ENCODE peak calls at places on chromosomes 7 and 10, in eight cellular contexts. A is fibroblast of lung; T is CD4-positive, CD25-positive, alpha-beta regulatory T cell; H is SJSA1; U is psoas muscle; E is stomach; F is body of pancreas; O is mammary epithelial cell. K is an unnamed sample.
A peak's percentile ranks its signal among the peaks of the same experiment; 100 is the strongest.

GRCh38 chr7:155586843-155587440 is 40.6 kb upstream of the CNPY1 start:
- DNase-seq in A (no peak), T (no peak), H (no peak), U (no peak), E (no peak), F (no peak), O (no peak), K (no peak)

GRCh38 chr10:16867556-16867955 is 50.3 kb upstream of the RSU1 start:
- DNase-seq in A (peak; percentile 94), T (no peak), H (peak; percentile 75), U (no peak), E (no peak), F (no peak), O (peak; percentile 50), K (peak; percentile 13)

GRCh38 chr10:133215586-133215985 is 14.4 kb upstream of the UTF1 start:
- DNase-seq in A (no peak), T (no peak), H (no peak), U (peak; percentile 38), E (no peak), F (no peak), O (no peak), K (no peak)

GRCh38 chr7:134897936-134898335 is 88.4 kb upstream of the AGBL3 start:
- DNase-seq in A (no peak), T (no peak), H (no peak), U (no peak), E (no peak), F (no peak), O (no peak), K (no peak)

GRCh38 chr7:19128856-19129255 is 11.4 kb upstream of the TWIST1 start:
- DNase-seq in A (no peak), T (no peak), H (peak; percentile 84), U (no peak), E (no peak), F (no peak), O (no peak), K (no peak)

GRCh38 chr7:107396081-107396480 is 73.8 kb upstream of the GPR22 start:
- DNase-seq in A (no peak), T (no peak), H (no peak), U (no peak), E (no peak), F (no peak), O (no peak), K (no peak)

GRCh38 chr10:84348431-84348830 is 20.0 kb downstream of the CCSER2 start:
- DNase-seq in A (peak; percentile 85), T (no peak), H (peak; percentile 80), U (no peak), E (no peak), F (no peak), O (no peak), K (no peak)

GRCh38 chr10:114061148-114061547 is 17.5 kb downstream of the ADRB1 start:
- DNase-seq in A (no peak), T (no peak), H (no peak), U (no peak), E (no peak), F (no peak), O (peak; percentile 95), K (no peak)

GRCh38 chr10:62390497-62391176 is 16.5 kb downstream of the ZNF365 start:
- DNase-seq in A (no peak), T (no peak), H (no peak), U (no peak), E (no peak), F (no peak), O (no peak), K (no peak)

GRCh38 chr7:83957333-83957732 is 237.3 kb downstream of the SEMA3A start:
- DNase-seq in A (no peak), T (no peak), H (no peak), U (no peak), E (no peak), F (no peak), O (no peak), K (no peak)

GRCh38 chr7:24965831-24966708 is 13.9 kb downstream of the OSBPL3 start:
- DNase-seq in A (peak; percentile 65), T (no peak), H (peak; percentile 14), U (no peak), E (no peak), F (no peak), O (peak; percentile 76), K (no peak)

GRCh38 chr10:46264737-46265368 is 21.9 kb upstream of the ANTXRL start:
- DNase-seq in A (no peak), T (no peak), H (no peak), U (no peak), E (peak; percentile 18), F (no peak), O (no peak), K (no peak)

GRCh38 chr7:7054252-7054830 is 128.0 kb upstream of the C1GALT1 start:
- DNase-seq in A (no peak), T (no peak), H (no peak), U (no peak), E (no peak), F (no peak), O (no peak), K (no peak)

GRCh38 chr7:87475359-87476178 is at the start of gene ABCB4:
- DNase-seq in A (peak; percentile 22), T (no peak), H (peak; percentile 68), U (peak; percentile 63), E (no peak), F (no peak), O (no peak), K (peak; percentile 66)

GRCh38 chr10:113780681-113781250 is 29.3 kb downstream of the PLEKHS1 start:
- DNase-seq in A (no peak), T (no peak), H (no peak), U (no peak), E (no peak), F (no peak), O (no peak), K (no peak)

GRCh38 chr7:155305251-155305904 is 7.7 kb downstream of the INSIG1 start:
- DNase-seq in A (no peak), T (no peak), H (no peak), U (no peak), E (no peak), F (no peak), O (no peak), K (no peak)

GRCh38 chr10:34768261-34768971 is 46.7 kb downstream of the PARD3 start:
- DNase-seq in A (peak; percentile 66), T (no peak), H (no peak), U (peak; percentile 91), E (peak; percentile 89), F (peak; percentile 89), O (peak; percentile 75), K (no peak)
- H3K4me3 ChIP-seq in A (no peak overlapping the region), T (no peak overlapping the region), H (no peak overlapping the region), U (peak overlapping the region; percentile 50), E (no peak overlapping the region), F (no peak overlapping the region), O (peak overlapping the region; percentile 9), K (no peak overlapping the region)

GRCh38 chr7:140674899-140675701 is 2.4 kb downstream of the ADCK2 start:
- DNase-seq in A (peak; percentile 41), T (no peak), H (peak; percentile 29), U (no peak), E (no peak), F (peak; percentile 22), O (no peak), K (peak; percentile 77)
- H3K36me3 ChIP-seq in A (peaks cover 2% of the 10 kb centered on the region), T (peaks cover 8% of the 10 kb centered on the region), H (no peaks in the 10 kb centered on the region), U (peaks cover 11% of the 10 kb centered on the region), E (peaks cover 32% of the 10 kb centered on the region), F (no peaks in the 10 kb centered on the region), O (no peaks in the 10 kb centered on the region), K (peaks cover under 1% of the 10 kb centered on the region)

GRCh38 chr10:100742936-100743335 is 2.4 kb upstream of the PAX2 start:
- DNase-seq in A (no peak), T (no peak), H (no peak), U (no peak), E (no peak), F (no peak), O (no peak), K (peak; percentile 35)

GRCh38 chr10:100745882-100746412 is 565 bp downstream of the PAX2 start:
- DNase-seq in A (no peak), T (no peak), H (no peak), U (no peak), E (no peak), F (no peak), O (no peak), K (peak; percentile 89)

GRCh38 chr10:100744980-100745881 is at the start of gene PAX2:
- DNase-seq in A (no peak), T (no peak), H (no peak), U (no peak), E (no peak), F (no peak), O (no peak), K (peak; percentile 95)

GRCh38 chr10:100743626-100744135 is 1.7 kb upstream of the PAX2 start:
- DNase-seq in A (peak; percentile 44), T (no peak), H (no peak), U (no peak), E (peak; percentile 52), F (peak; percentile 69), O (peak; percentile 41), K (peak; percentile 84)

DNA sequence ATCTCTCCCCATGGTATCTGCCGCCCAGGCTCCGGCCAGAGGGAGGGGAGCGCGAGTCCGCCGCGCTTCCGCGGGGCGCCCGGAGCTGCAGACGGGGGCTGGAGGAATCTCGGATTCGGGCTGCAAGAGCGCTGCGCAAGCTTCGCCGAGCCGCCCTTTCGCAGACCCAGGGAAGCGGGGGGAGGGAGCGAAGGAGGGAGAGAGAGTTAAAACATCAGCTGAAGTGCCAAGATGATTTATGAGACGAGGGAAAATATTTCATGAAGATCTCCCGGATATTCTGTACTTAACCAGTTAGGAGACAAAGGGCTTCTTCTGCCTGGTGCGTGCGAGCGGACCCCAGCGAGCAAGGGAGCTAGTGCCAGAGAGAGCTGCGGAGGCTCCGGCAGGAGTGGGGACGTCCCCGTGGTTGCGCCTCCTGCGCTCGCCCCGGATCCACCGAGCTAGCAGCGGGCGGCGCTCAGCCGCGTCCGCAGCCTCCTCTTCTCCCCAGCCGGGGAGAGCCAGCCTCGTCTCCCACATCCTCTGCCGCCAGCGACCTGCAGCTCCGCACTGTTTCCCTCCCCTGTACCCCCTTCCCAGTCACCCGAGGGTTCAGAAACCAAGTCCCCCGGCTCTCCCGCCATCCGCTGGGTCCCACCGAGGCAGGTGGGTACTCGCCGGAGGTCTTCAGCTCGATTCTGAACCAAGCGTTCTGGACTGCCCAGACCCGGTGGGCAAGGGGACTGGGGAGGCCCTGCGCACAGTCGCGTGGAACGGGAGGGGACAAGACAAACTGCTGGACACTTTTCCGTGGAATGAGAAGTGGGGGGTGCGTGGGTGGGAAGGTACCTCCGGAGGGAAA is 1.0 kb upstream of the PAX2 start:
- DNase-seq in A (no peak), T (no peak), H (no peak), U (no peak), E (no peak), F (no peak), O (no peak), K (peak; percentile 77)
- H3K27me3 ChIP-seq in A (peaks cover 81% of the 10 kb centered on the region), T (peaks cover 22% of the 10 kb centered on the region), H (peaks cover 94% of the 10 kb centered on the region), U (peaks cover 71% of the 10 kb centered on the region), E (peaks cover 100% of the 10 kb centered on the region), F (peaks cover 4% of the 10 kb centered on the region), O (peaks cover 91% of the 10 kb centered on the region), K (peaks cover 96% of the 10 kb centered on the region)

DNA sequence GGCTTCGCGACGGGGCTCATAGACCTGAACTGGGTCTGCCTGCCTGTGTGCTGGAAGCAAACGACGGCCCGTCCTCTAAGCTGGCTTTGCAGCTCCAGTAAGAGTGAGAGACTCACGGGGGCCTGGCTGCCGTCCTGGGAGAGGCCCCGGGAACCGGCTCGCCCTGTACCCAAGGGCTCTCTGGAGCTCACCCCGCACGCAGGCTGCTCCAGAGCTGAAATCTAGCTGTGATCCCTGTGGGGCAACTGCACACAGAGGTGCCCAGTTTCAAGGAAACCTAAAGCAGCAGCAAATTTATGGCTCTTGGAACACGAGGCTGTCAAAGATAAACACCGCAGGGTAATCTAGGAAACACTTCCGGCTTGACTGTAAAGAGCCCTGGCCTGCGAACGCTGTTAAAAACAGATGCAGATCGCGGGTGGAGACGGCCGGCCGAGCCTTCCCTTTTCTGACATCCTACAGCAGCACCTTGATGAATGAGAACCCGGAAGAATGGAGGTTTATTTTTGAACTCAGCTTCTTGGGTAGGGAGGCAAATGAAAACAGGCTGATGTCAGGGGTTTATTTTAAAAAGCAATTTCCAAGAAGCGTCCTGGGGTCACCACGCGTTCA is 29.4 kb downstream of the AMZ1 start:
- DNase-seq in A (no peak), T (no peak), H (no peak), U (no peak), E (peak; percentile 54), F (no peak), O (no peak), K (peak; percentile 47)
- H3K4me3 ChIP-seq in A (no peak overlapping the region), T (no peak overlapping the region), H (no peak overlapping the region), U (no peak overlapping the region), E (peak overlapping the region; percentile 8), F (no peak overlapping the region), O (no peak overlapping the region), K (no peak overlapping the region)